ENCODE peak calls at places on chromosomes 3 and 15, in five cellular contexts. X is NCI-H510A treated with DMSO at 0.1 percent for 48 hours; E is activated T-helper 1 cell treated with anti-CD3 and anti-CD28 coated beads, Interleukin-2, amount 50 U/mL, for 16 hours; F is mesenchymal stem cell; C is AML-193. U is an unnamed sample.

GRCh38 chr3:31116651-31117050 is 222.2 kb upstream of the GADL1 start:
- DNase-seq in X (no peak), E (no peak), F (peak; percentile 10), C (no peak), U (no peak)

GRCh38 chr15:82995938-82996337 is 9.9 kb downstream of the RAMAC start:
- DNase-seq in X (no peak), E (no peak), F (peak; percentile 37), C (no peak), U (no peak)

GRCh38 chr3:43691120-43692002 is 623 bp downstream of the ABHD5 start:
- DNase-seq in X (peak; percentile 37), E (peak; percentile 9), F (peak; percentile 59), C (peak; percentile 63), U (peak; percentile 90)

GRCh38 chr3:173510565-173510964 is 113.0 kb downstream of the NLGN1 start:
- DNase-seq in X (no peak), E (no peak), F (no peak), C (no peak), U (no peak)

GRCh38 chr3:171132873-171133272 is 106.4 kb upstream of the SLC2A2 start:
- DNase-seq in X (no peak), E (no peak), F (peak; percentile 84), C (no peak), U (no peak)

GRCh38 chr3:197734667-197735318 is 1.9 kb downstream of the RUBCN start:
- DNase-seq in X (no peak), E (no peak), F (no peak), C (peak; percentile 90), U (no peak)

GRCh38 chr3:52259448-52259847 is 13.9 kb downstream of the PPM1M start:
- DNase-seq in X (no peak), E (no peak), F (no peak), C (no peak), U (no peak)

GRCh38 chr15:70447927-70448698 is 315.2 kb downstream of the UACA start:
- DNase-seq in X (no peak), E (no peak), F (no peak), C (peak; percentile 48), U (peak; percentile 84)

GRCh38 chr3:135992072-135992471 is 26.5 kb downstream of the PPP2R3A start:
- DNase-seq in X (no peak), E (no peak), F (peak; percentile 72), C (no peak), U (no peak)

GRCh38 chr3:150547045-150547753 is 612 bp downstream of the EIF2A start:
- DNase-seq in X (peak; percentile 90), E (no peak), F (peak; percentile 32), C (peak; percentile 33), U (no peak)

GRCh38 chr15:97745481-97746071 is 214.9 kb upstream of the ARRDC4 start:
- DNase-seq in X (peak; percentile 10), E (no peak), F (peak; percentile 24), C (peak; percentile 32), U (no peak)

GRCh38 chr3:126054870-126055269 is 29.1 kb downstream of the SLC41A3 start:
- DNase-seq in X (no peak), E (no peak), F (no peak), C (no peak), U (no peak)

GRCh38 chr15:33963831-33964664 is 4.2 kb upstream of the CHRM5 start:
- DNase-seq in X (peak; percentile 12), E (no peak), F (peak; percentile 54), C (peak; percentile 44), U (no peak)

GRCh38 chr3:78754066-78754743 is 1013.6 kb downstream of the ROBO1 start:
- DNase-seq in X (no peak), E (no peak), F (no peak), C (no peak), U (no peak)

GRCh38 chr3:123330441-123330991 is 118.4 kb downstream of the ADCY5 start:
- DNase-seq in X (no peak), E (no peak), F (no peak), C (no peak), U (no peak)

GRCh38 chr3:53134631-53135232 is 4.5 kb upstream of the RFT1 start:
- DNase-seq in X (peak; percentile 68), E (no peak), F (peak; percentile 73), C (peak; percentile 89), U (peak; percentile 96)

GRCh38 chr15:85059734-85060133 is 78.1 kb downstream of the PDE8A start:
- DNase-seq in X (no peak), E (no peak), F (no peak), C (no peak), U (no peak)

GRCh38 chr3:14826069-14826468 is 7.3 kb downstream of the FGD5 start:
- DNase-seq in X (no peak), E (no peak), F (no peak), C (no peak), U (no peak)

GRCh38 chr3:130895690-130896089 is 1.8 kb downstream of the ATP2C1 start:
- DNase-seq in X (no peak), E (no peak), F (no peak), C (no peak), U (no peak)

GRCh38 chr15:39944711-39945110 is 10.8 kb downstream of the EIF2AK4 start:
- DNase-seq in X (no peak), E (no peak), F (peak; percentile 79), C (no peak), U (no peak)

GRCh38 chr3:125287248-125287647 is 74.7 kb upstream of the SLC12A8 start:
- DNase-seq in X (no peak), E (no peak), F (no peak), C (no peak), U (no peak)

GRCh38 chr3:195385526-195385925 is 57.3 kb downstream of the ACAP2 start:
- DNase-seq in X (no peak), E (no peak), F (peak; percentile 37), C (no peak), U (no peak)

GRCh38 chr3:3172627-3173026 is 6.9 kb downstream of the CRBN start:
- DNase-seq in X (no peak), E (no peak), F (no peak), C (no peak), U (no peak)

GRCh38 chr3:42501681-42502428 is 588 bp upstream of the VIPR1 start:
- DNase-seq in X (peak; percentile 61), E (peak; percentile 43), F (peak; percentile 55), C (peak; percentile 62), U (peak; percentile 91)

GRCh38 chr3:159764211-159765024 is 224.2 kb upstream of the IL12A start:
- DNase-seq in X (no peak), E (no peak), F (peak; percentile 90), C (no peak), U (peak; percentile 54)

GRCh38 chr15:70528270-70528706 is 235.1 kb downstream of the UACA start:
- DNase-seq in X (peak; percentile 77), E (peak; percentile 20), F (peak; percentile 83), C (peak; percentile 75), U (no peak)

GRCh38 chr3:164640586-164640985 is 437.7 kb downstream of the SI start:
- DNase-seq in X (no peak), E (no peak), F (peak; percentile 45), C (no peak), U (no peak)

GRCh38 chr3:188283347-188283746 is 129.4 kb downstream of the LPP start:
- DNase-seq in X (no peak), E (no peak), F (peak; percentile 79), C (peak; percentile 40), U (no peak)

GRCh38 chr3:79497447-79498111 is 270.2 kb downstream of the ROBO1 start:
- DNase-seq in X (peak; percentile 13), E (no peak), F (peak; percentile 13), C (peak; percentile 60), U (no peak)

GRCh38 chr3:110562621-110563020 is 509.0 kb upstream of the NECTIN3 start:
- DNase-seq in X (no peak), E (no peak), F (no peak), C (no peak), U (no peak)

GRCh38 chr3:136305879-136306278 is 55.7 kb downstream of the PCCB start:
- DNase-seq in X (no peak), E (no peak), F (peak; percentile 52), C (peak; percentile 83), U (no peak)

GRCh38 chr3:185717121-185717520 is 107.7 kb downstream of the IGF2BP2 start:
- DNase-seq in X (no peak), E (no peak), F (peak; percentile 93), C (no peak), U (no peak)

GRCh38 chr3:158167737-158168469 is 58.0 kb downstream of the RSRC1 start:
- DNase-seq in X (no peak), E (no peak), F (peak; percentile 93), C (peak; percentile 96), U (no peak)

U was measured in upper lobe of left lung.